ENCODE peak calls at places on chromosomes 3 and 15, in nine cellular contexts. I, O, P, A, C, D, R, M and V are unnamed samples. For H3K4me1 and H3K79me2, the result is how much of the 10 kb centered on the place peaks cover.

GRCh38 chr15:66071621-66072295 is 181.8 kb downstream of the MEGF11 start:
- DNase-seq in I (no peak), O (no peak), P (no peak), A (no peak), C (peak), D (no peak), R (no peak), M (no peak), V (no peak)

GRCh38 chr3:71131893-71132314 is 451.6 kb downstream of the FOXP1 start:
- DNase-seq in I (no peak), O (no peak), P (no peak), A (no peak), C (no peak), D (no peak), R (peak), M (no peak), V (no peak)

GRCh38 chr3:141455603-141456327 is 31.1 kb upstream of the RASA2 start:
- DNase-seq in I (peak), O (peak), P (no peak), A (no peak), C (peak), D (no peak), R (no peak), M (no peak), V (no peak)

GRCh38 chr3:12253944-12254343 is 34.9 kb upstream of the PPARG start:
- DNase-seq in I (no peak), O (no peak), P (no peak), A (no peak), C (no peak), D (no peak), R (no peak), M (no peak), V (no peak)

GRCh38 chr3:33035596-33035995 is 61.4 kb downstream of the GLB1 start:
- DNase-seq in I (no peak), O (peak), P (no peak), A (peak), C (peak), D (no peak), R (no peak), M (no peak), V (no peak)

GRCh38 chr15:63872759-63873510 is 39.2 kb upstream of the HERC1 start:
- DNase-seq in I (no peak), O (no peak), P (no peak), A (no peak), C (peak), D (no peak), R (no peak), M (no peak), V (no peak)

GRCh38 chr3:9168230-9168629 is 81.2 kb downstream of the SRGAP3 start:
- DNase-seq in I (peak), O (no peak), P (peak), A (no peak), C (no peak), D (peak), R (peak), M (no peak), V (peak)

GRCh38 chr3:20648294-20648693 is 462.3 kb upstream of the SGO1 start:
- DNase-seq in I (no peak), O (peak), P (no peak), A (no peak), C (peak), D (no peak), R (no peak), M (peak), V (no peak)

GRCh38 chr3:13764161-13764560 is 115.7 kb downstream of the WNT7A start:
- DNase-seq in I (no peak), O (no peak), P (no peak), A (no peak), C (no peak), D (no peak), R (no peak), M (no peak), V (no peak)

GRCh38 chr3:42742688-42743087 is 30.4 kb downstream of the CCDC13 start:
- DNase-seq in I (no peak), O (no peak), P (no peak), A (no peak), C (no peak), D (no peak), R (no peak), M (no peak), V (no peak)

GRCh38 chr3:77038468-77038927 is 1.4 kb upstream of the ROBO2 start:
- DNase-seq in I (peak), O (peak), P (peak), A (no peak), C (peak), D (peak), R (no peak), M (peak), V (peak)

GRCh38 chr15:61660579-61660978 is 399.7 kb downstream of the VPS13C start:
- DNase-seq in I (no peak), O (peak), P (peak), A (no peak), C (peak), D (no peak), R (no peak), M (no peak), V (no peak)

GRCh38 chr3:42080452-42080872 is 10.7 kb upstream of the TRAK1 start:
- DNase-seq in I (no peak), O (peak), P (peak), A (peak), C (peak), D (no peak), R (no peak), M (no peak), V (no peak)

GRCh38 chr3:40044487-40044886 is 235.1 kb downstream of the MYRIP start:
- DNase-seq in I (no peak), O (no peak), P (no peak), A (no peak), C (peak), D (no peak), R (no peak), M (no peak), V (no peak)

GRCh38 chr15:48856947-48857346 is 21.0 kb upstream of the EID1 start:
- DNase-seq in I (peak), O (no peak), P (no peak), A (no peak), C (peak), D (peak), R (no peak), M (no peak), V (no peak)

GRCh38 chr3:28924744-28925360 is 356.0 kb upstream of the RBMS3 start:
- DNase-seq in I (no peak), O (peak), P (no peak), A (no peak), C (peak), D (no peak), R (no peak), M (no peak), V (no peak)

GRCh38 chr3:50202353-50203112 is 2.5 kb upstream of the SLC38A3 start:
- DNase-seq in I (no peak), O (no peak), P (no peak), A (no peak), C (peak), D (no peak), R (no peak), M (no peak), V (no peak)

GRCh38 chr15:32651229-32651837 is 9.8 kb downstream of the SCG5 start:
- DNase-seq in I (peak), O (peak), P (peak), A (peak), C (peak), D (peak), R (peak), M (peak), V (peak)

GRCh38 chr15:71329509-71330260 is 214.4 kb downstream of the THSD4 start:
- DNase-seq in I (no peak), O (peak), P (peak), A (peak), C (peak), D (no peak), R (no peak), M (no peak), V (no peak)

GRCh38 chr15:63843901-63844317 is 10.2 kb upstream of the HERC1 start:
- DNase-seq in I (peak), O (no peak), P (peak), A (no peak), C (peak), D (no peak), R (no peak), M (no peak), V (no peak)

GRCh38 chr3:48695113-48695753 is 9.5 kb upstream of the NCKIPSD start:
- DNase-seq in I (peak), O (no peak), P (no peak), A (no peak), C (peak), D (peak), R (no peak), M (no peak), V (no peak)

GRCh38 chr15:70203981-70204560 is 106.4 kb upstream of the TLE3 start:
- DNase-seq in I (no peak), O (no peak), P (no peak), A (no peak), C (no peak), D (no peak), R (no peak), M (peak), V (no peak)

GRCh38 chr15:84811151-84811550 is 6.0 kb upstream of the ALPK3 start:
- DNase-seq in I (no peak), O (no peak), P (no peak), A (no peak), C (no peak), D (no peak), R (no peak), M (no peak), V (no peak)

GRCh38 chr3:193732827-193733226 is 139.8 kb downstream of the OPA1 start:
- DNase-seq in I (no peak), O (no peak), P (no peak), A (no peak), C (no peak), D (no peak), R (no peak), M (no peak), V (no peak)

GRCh38 chr3:193736616-193737015 is 143.6 kb downstream of the OPA1 start:
- DNase-seq in I (no peak), O (no peak), P (no peak), A (no peak), C (no peak), D (peak), R (no peak), M (no peak), V (no peak)

GRCh38 chr3:193734737-193735366 is 141.8 kb downstream of the OPA1 start:
- DNase-seq in I (no peak), O (no peak), P (no peak), A (no peak), C (no peak), D (no peak), R (no peak), M (no peak), V (no peak)

GRCh38 chr3:193735850-193736249 is 142.8 kb downstream of the OPA1 start:
- DNase-seq in I (no peak), O (no peak), P (no peak), A (no peak), C (no peak), D (no peak), R (no peak), M (no peak), V (no peak)

DNA sequence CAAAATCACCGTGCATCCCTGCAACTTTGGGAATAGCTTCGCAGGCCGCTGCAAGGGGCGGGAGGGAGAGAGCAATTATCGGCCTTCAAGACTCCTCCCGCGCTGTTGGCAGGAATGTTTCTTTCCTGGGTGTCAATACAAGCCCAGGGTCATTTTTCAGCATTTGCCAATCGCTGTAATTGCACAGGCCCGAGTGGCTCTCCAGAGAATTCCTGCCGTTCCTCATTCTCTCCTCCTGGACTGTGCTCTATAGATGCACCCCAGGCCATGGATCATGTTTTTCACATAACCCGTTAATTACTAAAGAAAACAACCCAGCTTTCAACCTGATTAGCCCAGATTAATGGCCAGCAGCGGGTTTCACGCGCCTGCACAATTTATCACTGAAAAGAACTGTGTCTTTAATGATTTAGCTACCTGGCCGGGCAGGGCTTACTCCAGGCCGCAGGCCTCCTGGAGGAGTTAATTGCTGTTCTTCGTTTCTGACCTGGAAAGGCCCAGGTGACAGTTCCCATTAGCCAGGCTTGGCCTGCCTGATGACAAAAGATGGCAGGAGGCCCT is 144.3 kb downstream of the OPA1 start:
- DNase-seq in I (no peak), O (no peak), P (no peak), A (no peak), C (no peak), D (peak), R (no peak), M (no peak), V (no peak)
- TF ChIP-seq EZH2phosphoT487 in I (no peak), O (no peak), P (no peak), A (no peak), C (no peak), D (peak), R (no peak), M (no peak), V (no peak)

GRCh38 chr15:75927601-75928000 is 23.9 kb downstream of the FBXO22 start:
- DNase-seq in I (no peak), O (no peak), P (no peak), A (no peak), C (no peak), D (no peak), R (no peak), M (no peak), V (no peak)
- H3K4me1 ChIP-seq in I (under half), O (under half), P (under half), A (under half), C (under half), D (under half), R (under half), M (under half), V (under half)

GRCh38 chr3:184305577-184305976 is 6.5 kb downstream of the PSMD2 start:
- DNase-seq in I (no peak), O (peak), P (no peak), A (no peak), C (peak), D (no peak), R (peak), M (no peak), V (no peak)
- H3K79me2 ChIP-seq in I (under half), O (half or more), P (under half), A (under half), C (half or more), D (under half), R (under half), M (under half), V (under half)

DNA sequence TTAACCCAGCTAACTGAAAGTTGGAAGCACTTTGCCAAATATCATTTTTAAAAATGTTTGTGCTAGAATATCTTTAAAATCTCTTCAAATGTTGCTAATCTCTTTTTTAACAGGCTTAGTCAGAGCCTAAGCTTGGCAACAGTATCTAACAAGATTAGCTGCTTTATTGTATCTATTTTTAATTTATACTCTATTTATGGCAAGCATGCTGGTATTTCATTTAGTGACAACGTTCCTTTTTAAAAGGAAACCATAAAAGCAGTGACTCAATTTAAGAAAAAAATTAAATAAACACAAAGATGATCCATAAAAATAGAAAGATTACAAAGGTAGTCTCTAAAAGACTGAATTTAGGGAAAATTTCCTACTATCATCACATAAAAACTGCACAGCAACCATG is 40.5 kb downstream of the SLC12A6 start:
- DNase-seq in I (no peak), O (peak), P (no peak), A (no peak), C (peak), D (no peak), R (no peak), M (no peak), V (no peak)
- TF ChIP-seq EZH2phosphoT487 in I (no peak), O (no peak), P (no peak), A (no peak), C (no peak), D (no peak), R (no peak), M (no peak), V (no peak)

GRCh38 chr3:134356411-134357040 is 17.7 kb downstream of the AMOTL2 start:
- DNase-seq in I (no peak), O (no peak), P (no peak), A (no peak), C (no peak), D (no peak), R (no peak), M (no peak), V (no peak)
- H3K4me1 ChIP-seq in I (under half), O (half or more), P (half or more), A (under half), C (half or more), D (under half), R (under half), M (under half), V (under half)

GRCh38 chr3:101675709-101676218 is 1.2 kb downstream of the ZBTB11 start:
- DNase-seq in I (no peak), O (peak), P (peak), A (no peak), C (no peak), D (no peak), R (peak), M (peak), V (no peak)
- H3K79me2 ChIP-seq in I (half or more), O (half or more), P (half or more), A (half or more), C (half or more), D (under half), R (half or more), M (half or more), V (half or more)